ENCODE peak calls at places on chromosome 5, in nine cellular contexts. One of them, this sample, is unnamed.

GRCh38 chr5:36691241-36691640 is 84.8 kb downstream of the SLC1A3 start:
- DNase-seq in CD4-positive, alpha-beta T cell: no peak
- DNase-seq in fibroblast of lung: no peak
- DNase-seq in endothelial cell of umbilical vein: no peak
- DNase-seq in mesendoderm: no peak
- DNase-seq in ovary: no peak
- DNase-seq in Peyer's patch: no peak
- DNase-seq in GM12878: no peak
- DNase-seq in tibial artery: no peak
- DNase-seq in this sample: no peak

GRCh38 chr5:137141779-137142178 is 357.3 kb downstream of the SPOCK1 start:
- DNase-seq in mesendoderm: no peak
- DNase-seq in fibroblast of lung: no peak
- DNase-seq in endothelial cell of umbilical vein: no peak
- DNase-seq in GM12878: no peak
- DNase-seq in tibial artery: peak
- DNase-seq in ovary: no peak
- DNase-seq in CD4-positive, alpha-beta T cell: no peak
- DNase-seq in Peyer's patch: no peak
- DNase-seq in this sample: no peak

GRCh38 chr5:32156635-32157034 is 17.5 kb downstream of the GOLPH3 start:
- DNase-seq in tibial artery: no peak
- DNase-seq in fibroblast of lung: no peak
- DNase-seq in mesendoderm: peak
- DNase-seq in endothelial cell of umbilical vein: no peak
- DNase-seq in ovary: no peak
- DNase-seq in CD4-positive, alpha-beta T cell: no peak
- DNase-seq in Peyer's patch: no peak
- DNase-seq in GM12878: no peak
- DNase-seq in this sample: no peak

GRCh38 chr5:40616791-40617190 is 62.9 kb upstream of the PTGER4 start:
- DNase-seq in ovary: no peak
- DNase-seq in CD4-positive, alpha-beta T cell: no peak
- DNase-seq in mesendoderm: no peak
- DNase-seq in fibroblast of lung: no peak
- DNase-seq in endothelial cell of umbilical vein: no peak
- DNase-seq in Peyer's patch: no peak
- DNase-seq in tibial artery: no peak
- DNase-seq in GM12878: no peak
- DNase-seq in this sample: no peak

GRCh38 chr5:66130493-66130892 is 13.6 kb upstream of the SREK1 start:
- DNase-seq in mesendoderm: no peak
- DNase-seq in Peyer's patch: no peak
- DNase-seq in fibroblast of lung: no peak
- DNase-seq in endothelial cell of umbilical vein: no peak
- DNase-seq in tibial artery: no peak
- DNase-seq in CD4-positive, alpha-beta T cell: no peak
- DNase-seq in GM12878: no peak
- DNase-seq in ovary: no peak
- DNase-seq in this sample: no peak

GRCh38 chr5:160363122-160363521 is 7.3 kb downstream of the C1QTNF2 start:
- DNase-seq in endothelial cell of umbilical vein: no peak
- DNase-seq in Peyer's patch: no peak
- DNase-seq in tibial artery: no peak
- DNase-seq in mesendoderm: no peak
- DNase-seq in CD4-positive, alpha-beta T cell: no peak
- DNase-seq in ovary: no peak
- DNase-seq in GM12878: no peak
- DNase-seq in fibroblast of lung: no peak
- DNase-seq in this sample: no peak

GRCh38 chr5:75734913-75735789 is 17.9 kb upstream of the POC5 start:
- DNase-seq in mesendoderm: peak
- DNase-seq in CD4-positive, alpha-beta T cell: peak
- DNase-seq in endothelial cell of umbilical vein: no peak
- DNase-seq in fibroblast of lung: no peak
- DNase-seq in ovary: no peak
- DNase-seq in GM12878: peak
- DNase-seq in Peyer's patch: no peak
- DNase-seq in tibial artery: no peak
- DNase-seq in this sample: no peak

GRCh38 chr5:145260670-145261069 is 574.5 kb downstream of the PRELID2 start:
- DNase-seq in ovary: no peak
- DNase-seq in mesendoderm: peak
- DNase-seq in GM12878: no peak
- DNase-seq in CD4-positive, alpha-beta T cell: no peak
- DNase-seq in fibroblast of lung: no peak
- DNase-seq in Peyer's patch: no peak
- DNase-seq in tibial artery: no peak
- DNase-seq in endothelial cell of umbilical vein: no peak
- DNase-seq in this sample: no peak

GRCh38 chr5:16578474-16578883 is 38.3 kb downstream of the RETREG1 start:
- DNase-seq in ovary: no peak
- DNase-seq in Peyer's patch: no peak
- DNase-seq in CD4-positive, alpha-beta T cell: no peak
- DNase-seq in tibial artery: no peak
- DNase-seq in mesendoderm: no peak
- DNase-seq in endothelial cell of umbilical vein: no peak
- DNase-seq in fibroblast of lung: no peak
- DNase-seq in GM12878: no peak
- DNase-seq in this sample: no peak

GRCh38 chr5:132499440-132500243 is 9.1 kb upstream of the IRF1 start:
- DNase-seq in ovary: no peak
- DNase-seq in fibroblast of lung: no peak
- DNase-seq in tibial artery: peak
- DNase-seq in endothelial cell of umbilical vein: no peak
- DNase-seq in GM12878: no peak
- DNase-seq in CD4-positive, alpha-beta T cell: no peak
- DNase-seq in Peyer's patch: peak
- DNase-seq in mesendoderm: peak
- DNase-seq in this sample: no peak

DNA sequence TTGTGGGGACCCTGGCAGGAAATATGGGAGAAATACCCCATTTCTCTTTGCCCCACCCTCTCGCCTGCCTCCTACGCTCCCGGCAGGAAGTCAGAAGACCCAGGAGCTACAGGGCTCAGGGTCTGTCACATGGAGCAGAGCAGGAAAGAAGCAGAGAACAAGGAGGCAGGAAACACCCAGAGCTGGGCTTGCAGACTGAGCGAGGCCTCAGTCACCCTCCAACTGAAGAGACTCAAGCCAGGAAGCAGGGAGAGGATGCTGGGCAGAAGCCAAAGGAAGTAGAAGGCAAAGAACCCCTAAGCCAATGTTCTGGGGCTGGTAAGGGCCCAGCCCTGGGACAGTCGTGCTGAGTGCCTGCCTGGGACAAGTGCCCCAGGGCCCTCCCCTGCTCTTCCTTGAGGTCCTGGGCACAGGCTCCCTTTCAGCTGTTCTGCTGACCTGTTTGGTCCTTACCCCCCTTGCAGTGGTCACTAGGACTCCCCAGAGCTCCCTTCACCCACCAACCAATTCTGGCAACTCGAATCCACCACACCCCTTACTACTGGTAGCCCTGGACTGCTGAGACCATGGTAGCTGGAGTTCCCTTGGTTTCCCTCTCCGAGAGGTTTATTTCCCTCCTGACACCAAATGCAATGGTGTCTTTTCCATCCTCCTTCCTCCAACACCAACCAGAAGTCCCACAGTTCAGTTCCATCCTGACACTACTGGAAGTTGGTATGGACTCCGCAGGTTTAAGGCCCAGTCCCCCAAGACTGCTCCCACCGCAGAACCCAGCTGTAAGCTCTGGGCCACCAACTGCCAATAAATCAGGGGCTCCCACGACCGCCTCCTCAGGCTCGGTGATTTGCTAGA is 157.5 kb downstream of the COL23A1 start:
- DNase-seq in CD4-positive, alpha-beta T cell: no peak
- DNase-seq in fibroblast of lung: no peak
- DNase-seq in ovary: no peak
- DNase-seq in tibial artery: no peak
- DNase-seq in mesendoderm: no peak
- DNase-seq in Peyer's patch: no peak
- DNase-seq in endothelial cell of umbilical vein: no peak
- DNase-seq in GM12878: no peak
- DNase-seq in this sample: no peak
- H3K27ac ChIP-seq in CD4-positive, alpha-beta T cell: no peak
- H3K27ac ChIP-seq in fibroblast of lung: no peak
- H3K27ac ChIP-seq in ovary: no peak
- H3K27ac ChIP-seq in tibial artery: no peak
- H3K27ac ChIP-seq in mesendoderm: no peak
- H3K27ac ChIP-seq in Peyer's patch: no peak
- H3K27ac ChIP-seq in endothelial cell of umbilical vein: no peak
- H3K27ac ChIP-seq in GM12878: no peak
- H3K27ac ChIP-seq in this sample: no peak

DNA sequence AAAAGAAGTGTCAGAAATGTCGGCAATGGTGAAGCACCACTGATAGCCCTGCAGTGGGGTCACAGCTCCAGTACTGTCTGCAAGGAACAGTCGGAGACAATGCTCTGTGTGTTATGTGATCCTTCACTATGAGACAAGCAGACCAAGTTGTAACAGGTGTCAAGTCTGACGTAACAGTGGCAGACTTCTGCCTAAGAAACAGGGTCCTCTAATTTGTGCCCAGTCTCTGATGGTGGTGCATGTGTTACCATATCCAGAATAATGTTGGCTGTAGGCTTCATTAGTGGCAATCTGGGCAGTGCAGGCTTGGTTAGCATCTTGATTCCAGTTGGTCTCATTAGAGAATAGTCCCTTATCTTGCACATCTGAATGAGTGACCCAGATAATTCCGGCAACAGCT is 33.7 kb downstream of the ZNF131 start:
- DNase-seq in tibial artery: no peak
- DNase-seq in fibroblast of lung: no peak
- DNase-seq in endothelial cell of umbilical vein: no peak
- DNase-seq in CD4-positive, alpha-beta T cell: no peak
- DNase-seq in Peyer's patch: no peak
- DNase-seq in GM12878: no peak
- DNase-seq in mesendoderm: no peak
- DNase-seq in ovary: no peak
- DNase-seq in this sample: no peak
- H3K27ac ChIP-seq in tibial artery: no peak
- H3K27ac ChIP-seq in fibroblast of lung: no peak
- H3K27ac ChIP-seq in endothelial cell of umbilical vein: no peak
- H3K27ac ChIP-seq in CD4-positive, alpha-beta T cell: no peak
- H3K27ac ChIP-seq in Peyer's patch: no peak
- H3K27ac ChIP-seq in GM12878: no peak
- H3K27ac ChIP-seq in mesendoderm: no peak
- H3K27ac ChIP-seq in ovary: no peak
- H3K27ac ChIP-seq in this sample: no peak

GRCh38 chr5:158436271-158437065 is 577.5 kb upstream of the CLINT1 start:
- DNase-seq in tibial artery: no peak
- DNase-seq in CD4-positive, alpha-beta T cell: no peak
- DNase-seq in endothelial cell of umbilical vein: no peak
- DNase-seq in GM12878: no peak
- DNase-seq in fibroblast of lung: no peak
- DNase-seq in mesendoderm: no peak
- DNase-seq in ovary: no peak
- DNase-seq in Peyer's patch: no peak
- DNase-seq in this sample: no peak
- H3K27ac ChIP-seq in tibial artery: no peak
- H3K27ac ChIP-seq in CD4-positive, alpha-beta T cell: peak
- H3K27ac ChIP-seq in endothelial cell of umbilical vein: no peak
- H3K27ac ChIP-seq in GM12878: no peak
- H3K27ac ChIP-seq in fibroblast of lung: no peak
- H3K27ac ChIP-seq in mesendoderm: no peak
- H3K27ac ChIP-seq in ovary: no peak
- H3K27ac ChIP-seq in Peyer's patch: no peak
- H3K27ac ChIP-seq in this sample: no peak

DNA sequence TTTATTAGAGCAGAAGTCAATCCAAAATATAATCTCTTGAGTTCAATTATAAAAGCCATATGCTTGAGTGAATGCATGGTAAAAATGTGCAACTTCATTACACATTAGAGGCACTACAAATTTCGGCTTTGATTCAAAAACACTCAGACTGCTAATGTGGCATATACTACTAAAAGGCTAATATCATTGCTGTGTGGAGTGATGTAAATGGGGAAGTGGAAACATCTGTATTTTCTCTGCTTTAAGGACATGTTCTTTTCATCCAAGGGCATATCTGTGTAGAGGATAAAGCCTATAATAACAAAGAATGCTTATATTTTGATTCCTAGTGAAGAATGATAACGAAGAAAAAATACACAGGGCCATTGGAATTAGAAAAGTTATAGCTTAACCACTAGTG is 643.9 kb upstream of the ZNF608 start:
- DNase-seq in CD4-positive, alpha-beta T cell: no peak
- DNase-seq in tibial artery: no peak
- DNase-seq in Peyer's patch: no peak
- DNase-seq in mesendoderm: no peak
- DNase-seq in fibroblast of lung: no peak
- DNase-seq in endothelial cell of umbilical vein: peak
- DNase-seq in ovary: no peak
- DNase-seq in GM12878: no peak
- DNase-seq in this sample: no peak
- H3K27ac ChIP-seq in CD4-positive, alpha-beta T cell: no peak
- H3K27ac ChIP-seq in tibial artery: no peak
- H3K27ac ChIP-seq in Peyer's patch: no peak
- H3K27ac ChIP-seq in mesendoderm: no peak
- H3K27ac ChIP-seq in fibroblast of lung: no peak
- H3K27ac ChIP-seq in endothelial cell of umbilical vein: no peak
- H3K27ac ChIP-seq in ovary: no peak
- H3K27ac ChIP-seq in GM12878: no peak
- H3K27ac ChIP-seq in this sample: no peak

GRCh38 chr5:173108914-173109313 is 35.4 kb upstream of the BNIP1 start:
- DNase-seq in ovary: no peak
- DNase-seq in GM12878: no peak
- DNase-seq in endothelial cell of umbilical vein: no peak
- DNase-seq in CD4-positive, alpha-beta T cell: no peak
- DNase-seq in fibroblast of lung: no peak
- DNase-seq in mesendoderm: peak
- DNase-seq in tibial artery: no peak
- DNase-seq in Peyer's patch: no peak
- DNase-seq in this sample: no peak
- H3K27ac ChIP-seq in ovary: no peak
- H3K27ac ChIP-seq in GM12878: no peak
- H3K27ac ChIP-seq in endothelial cell of umbilical vein: no peak
- H3K27ac ChIP-seq in CD4-positive, alpha-beta T cell: no peak
- H3K27ac ChIP-seq in fibroblast of lung: no peak
- H3K27ac ChIP-seq in mesendoderm: no peak
- H3K27ac ChIP-seq in tibial artery: no peak
- H3K27ac ChIP-seq in Peyer's patch: no peak
- H3K27ac ChIP-seq in this sample: no peak

DNA sequence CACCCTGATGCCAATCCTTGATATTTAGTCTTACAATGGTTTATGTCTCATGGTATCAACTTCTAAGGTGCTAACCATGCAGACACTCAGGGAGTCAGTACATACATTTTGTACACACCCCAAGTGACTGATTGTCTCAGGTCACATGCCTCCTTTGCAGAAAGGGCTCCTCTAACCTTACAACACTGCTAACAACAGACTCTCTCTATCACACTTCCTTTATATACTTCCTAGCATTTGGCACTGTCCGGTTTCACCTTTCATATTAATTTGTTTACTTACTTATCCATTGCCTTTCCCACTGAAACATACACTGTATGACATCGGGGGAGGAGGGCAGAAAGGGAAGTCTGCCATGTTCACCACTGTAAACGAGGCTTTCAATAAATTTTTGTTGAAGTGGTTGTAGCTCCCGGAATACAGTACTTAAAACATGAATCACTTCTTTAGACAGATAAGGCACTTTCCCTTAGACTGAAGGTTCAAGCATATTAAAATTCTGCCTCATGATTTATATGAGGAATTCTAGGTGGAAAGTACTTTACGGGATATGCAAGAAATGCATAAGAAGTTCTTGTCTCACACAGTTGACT is 20.6 kb downstream of the EMB start:
- DNase-seq in CD4-positive, alpha-beta T cell: no peak
- DNase-seq in mesendoderm: no peak
- DNase-seq in fibroblast of lung: no peak
- DNase-seq in GM12878: no peak
- DNase-seq in endothelial cell of umbilical vein: no peak
- DNase-seq in ovary: no peak
- DNase-seq in Peyer's patch: no peak
- DNase-seq in tibial artery: no peak
- DNase-seq in this sample: no peak
- H3K27ac ChIP-seq in CD4-positive, alpha-beta T cell: no peak
- H3K27ac ChIP-seq in mesendoderm: no peak
- H3K27ac ChIP-seq in fibroblast of lung: no peak
- H3K27ac ChIP-seq in GM12878: no peak
- H3K27ac ChIP-seq in endothelial cell of umbilical vein: no peak
- H3K27ac ChIP-seq in ovary: no peak
- H3K27ac ChIP-seq in Peyer's patch: no peak
- H3K27ac ChIP-seq in tibial artery: no peak
- H3K27ac ChIP-seq in this sample: no peak

This sample was measured in uterus.